ENCODE peak calls at places on chromosomes 7 and 10, in seven cellular contexts. G, Z, C, M, H, V and E are unnamed samples.

GRCh38 chr7:47991741-47992311 is 12.4 kb upstream of the HUS1 start:
- DNase-seq in G (peak), Z (peak), C (peak), M (peak), H (peak), V (peak), E (peak)

GRCh38 chr7:54109501-54109900 is 432.7 kb upstream of the VSTM2A start:
- DNase-seq in G (no peak), Z (no peak), C (no peak), M (no peak), H (no peak), V (no peak), E (no peak)

GRCh38 chr7:105352922-105353668 is 35.6 kb downstream of the SRPK2 start:
- DNase-seq in G (no peak), Z (no peak), C (no peak), M (no peak), H (no peak), V (no peak), E (no peak)

GRCh38 chr7:105480931-105481330 is 41.1 kb downstream of the PUS7 start:
- DNase-seq in G (no peak), Z (no peak), C (no peak), M (no peak), H (peak), V (no peak), E (no peak)

GRCh38 chr10:25101466-25101865 is 73.3 kb upstream of the GPR158 start:
- DNase-seq in G (no peak), Z (no peak), C (no peak), M (no peak), H (no peak), V (no peak), E (no peak)

GRCh38 chr7:87083865-87084519 is 24.5 kb upstream of the ELAPOR2 start:
- DNase-seq in G (no peak), Z (no peak), C (no peak), M (no peak), H (peak), V (no peak), E (no peak)

GRCh38 chr10:62831346-62831745 is 15.2 kb upstream of the EGR2 start:
- DNase-seq in G (no peak), Z (no peak), C (no peak), M (no peak), H (peak), V (no peak), E (no peak)

GRCh38 chr7:73828107-73828803 is 2.5 kb upstream of the CLDN4 start:
- DNase-seq in G (no peak), Z (no peak), C (no peak), M (no peak), H (peak), V (no peak), E (peak)

GRCh38 chr10:50417906-50418697 is 166.8 kb upstream of the ASAH2 start:
- DNase-seq in G (peak), Z (peak), C (peak), M (no peak), H (peak), V (peak), E (peak)

GRCh38 chr10:96089670-96090462 is 40.2 kb upstream of the ZNF518A start:
- DNase-seq in G (peak), Z (peak), C (peak), M (peak), H (peak), V (peak), E (peak)

GRCh38 chr10:4847580-4848020 is 21.6 kb downstream of the AKR1E2 start:
- DNase-seq in G (no peak), Z (no peak), C (no peak), M (no peak), H (peak), V (no peak), E (no peak)

GRCh38 chr7:44280993-44281721 is 44.2 kb downstream of the CAMK2B start:
- DNase-seq in G (peak), Z (no peak), C (no peak), M (no peak), H (peak), V (peak), E (no peak)

GRCh38 chr7:100038326-100038725 is 11.2 kb upstream of the ZSCAN21 start:
- DNase-seq in G (no peak), Z (no peak), C (no peak), M (no peak), H (no peak), V (no peak), E (no peak)

GRCh38 chr7:15581352-15581951 is 19.6 kb upstream of the AGMO start:
- DNase-seq in G (no peak), Z (no peak), C (no peak), M (no peak), H (no peak), V (no peak), E (no peak)

GRCh38 chr10:137031-137430 is 1.8 kb downstream of the ZMYND11 start:
- DNase-seq in G (no peak), Z (peak), C (peak), M (no peak), H (peak), V (no peak), E (peak)

GRCh38 chr10:114611617-114612016 is 46.5 kb downstream of the ABLIM1 start:
- DNase-seq in G (no peak), Z (no peak), C (no peak), M (no peak), H (peak), V (no peak), E (no peak)

GRCh38 chr10:63344269-63344668 is 121.5 kb downstream of the JMJD1C start:
- DNase-seq in G (no peak), Z (no peak), C (no peak), M (no peak), H (no peak), V (no peak), E (no peak)

GRCh38 chr7:2934984-2935740 is 91.1 kb upstream of the GNA12 start:
- DNase-seq in G (peak), Z (no peak), C (no peak), M (no peak), H (no peak), V (no peak), E (no peak)

GRCh38 chr7:45980181-45980905 is 59.3 kb upstream of the IGFBP3 start:
- DNase-seq in G (no peak), Z (no peak), C (no peak), M (no peak), H (peak), V (no peak), E (no peak)

GRCh38 chr7:39142750-39143149 is 165.0 kb downstream of the POU6F2 start:
- DNase-seq in G (no peak), Z (no peak), C (no peak), M (no peak), H (no peak), V (no peak), E (no peak)

GRCh38 chr7:118615686-118616085 is 391.2 kb downstream of the ANKRD7 start:
- DNase-seq in G (no peak), Z (no peak), C (no peak), M (no peak), H (no peak), V (no peak), E (no peak)

GRCh38 chr7:186516-187113 is 5.8 kb upstream of the FAM20C start:
- DNase-seq in G (no peak), Z (no peak), C (no peak), M (no peak), H (no peak), V (no peak), E (no peak)

GRCh38 chr7:954330-955238 is at the start of gene ADAP1:
- DNase-seq in G (peak), Z (peak), C (peak), M (peak), H (no peak), V (no peak), E (peak)

GRCh38 chr10:78004215-78005026 is 24.9 kb downstream of the POLR3A start:
- DNase-seq in G (no peak), Z (no peak), C (no peak), M (no peak), H (no peak), V (no peak), E (no peak)

GRCh38 chr7:95951997-95952795 is 179.8 kb downstream of the DYNC1I1 start:
- DNase-seq in G (no peak), Z (no peak), C (no peak), M (no peak), H (no peak), V (no peak), E (no peak)

GRCh38 chr10:86971146-86971991 is 3.1 kb downstream of the ADIRF start:
- DNase-seq in G (peak), Z (peak), C (peak), M (peak), H (peak), V (peak), E (no peak)

GRCh38 chr7:127392182-127392565 is 334 bp downstream of the ZNF800 start:
- DNase-seq in G (peak), Z (peak), C (peak), M (peak), H (peak), V (peak), E (peak)

GRCh38 chr7:102933763-102934162 is 21.0 kb downstream of the LRRC17 start:
- DNase-seq in G (no peak), Z (no peak), C (no peak), M (no peak), H (peak), V (peak), E (no peak)

GRCh38 chr7:123437447-123437995 is 96.9 kb downstream of the IQUB start:
- DNase-seq in G (no peak), Z (no peak), C (no peak), M (no peak), H (no peak), V (no peak), E (peak)

GRCh38 chr10:117221156-117221711 is 19.7 kb upstream of the SLC18A2 start:
- DNase-seq in G (no peak), Z (no peak), C (no peak), M (no peak), H (peak), V (no peak), E (no peak)

GRCh38 chr10:21675157-21675796 is 141.2 kb downstream of the MLLT10 start:
- DNase-seq in G (no peak), Z (no peak), C (no peak), M (no peak), H (peak), V (no peak), E (peak)

GRCh38 chr10:97542169-97543024 is 30.2 kb upstream of the ANKRD2 start:
- DNase-seq in G (no peak), Z (no peak), C (no peak), M (no peak), H (peak), V (peak), E (peak)

GRCh38 chr10:78162867-78163266 is 129.2 kb downstream of the RPS24 start:
- DNase-seq in G (no peak), Z (no peak), C (no peak), M (no peak), H (peak), V (no peak), E (no peak)

GRCh38 chr10:14875941-14876340 is 2.7 kb upstream of the SUV39H2 start:
- DNase-seq in G (no peak), Z (no peak), C (no peak), M (no peak), H (no peak), V (no peak), E (no peak)

GRCh38 chr10:104906112-104906511 is 265.0 kb downstream of the SORCS3 start:
- DNase-seq in G (no peak), Z (no peak), C (no peak), M (no peak), H (no peak), V (no peak), E (peak)

GRCh38 chr10:52353960-52354394 is 39.9 kb downstream of the DKK1 start:
- DNase-seq in G (no peak), Z (no peak), C (no peak), M (no peak), H (peak), V (no peak), E (no peak)

GRCh38 chr10:91300011-91300575 is 79.6 kb downstream of the PCGF5 start:
- DNase-seq in G (no peak), Z (no peak), C (no peak), M (no peak), H (no peak), V (no peak), E (no peak)